ENCODE peak calls at places on chromosomes 16 and 17, in four cellular contexts. One of them, this sample, is unnamed.

GRCh38 chr17:64773836-64774761 is 112.0 kb upstream of the SMURF2 start:
- DNase-seq in NCI-H1417 treated with DMSO at 0.1 percent for 48 hours: peak
- DNase-seq in NCI-H748 treated with DMSO at 0.1 percent for 48 hours: no peak
- DNase-seq in stimulated activated CD4-positive, alpha-beta T cell treated with anti-CD3 and anti-CD28 coated beads, Interleukin-1b, Interleukin-23, amount 100 ng/mL, for 1 hour: no peak
- DNase-seq in this sample: peak

GRCh38 chr17:21564262-21564661 is 128.1 kb upstream of the KCNJ18 start:
- DNase-seq in NCI-H1417 treated with DMSO at 0.1 percent for 48 hours: no peak
- DNase-seq in NCI-H748 treated with DMSO at 0.1 percent for 48 hours: no peak
- DNase-seq in stimulated activated CD4-positive, alpha-beta T cell treated with anti-CD3 and anti-CD28 coated beads, Interleukin-1b, Interleukin-23, amount 100 ng/mL, for 1 hour: no peak
- DNase-seq in this sample: no peak

GRCh38 chr16:81752225-81752875 is 26.7 kb upstream of the PLCG2 start:
- DNase-seq in NCI-H1417 treated with DMSO at 0.1 percent for 48 hours: no peak
- DNase-seq in NCI-H748 treated with DMSO at 0.1 percent for 48 hours: no peak
- DNase-seq in stimulated activated CD4-positive, alpha-beta T cell treated with anti-CD3 and anti-CD28 coated beads, Interleukin-1b, Interleukin-23, amount 100 ng/mL, for 1 hour: no peak
- DNase-seq in this sample: peak

GRCh38 chr16:76946879-76947278 is 244.1 kb upstream of the MON1B start:
- DNase-seq in NCI-H1417 treated with DMSO at 0.1 percent for 48 hours: no peak
- DNase-seq in NCI-H748 treated with DMSO at 0.1 percent for 48 hours: peak
- DNase-seq in stimulated activated CD4-positive, alpha-beta T cell treated with anti-CD3 and anti-CD28 coated beads, Interleukin-1b, Interleukin-23, amount 100 ng/mL, for 1 hour: no peak
- DNase-seq in this sample: peak

GRCh38 chr16:89562027-89562599 is 1.6 kb downstream of the RPL13 start:
- DNase-seq in NCI-H1417 treated with DMSO at 0.1 percent for 48 hours: no peak
- DNase-seq in NCI-H748 treated with DMSO at 0.1 percent for 48 hours: no peak
- DNase-seq in stimulated activated CD4-positive, alpha-beta T cell treated with anti-CD3 and anti-CD28 coated beads, Interleukin-1b, Interleukin-23, amount 100 ng/mL, for 1 hour: no peak
- DNase-seq in this sample: no peak

GRCh38 chr17:78474631-78475146 is 96.2 kb downstream of the PGS1 start:
- DNase-seq in NCI-H1417 treated with DMSO at 0.1 percent for 48 hours: no peak
- DNase-seq in NCI-H748 treated with DMSO at 0.1 percent for 48 hours: no peak
- DNase-seq in stimulated activated CD4-positive, alpha-beta T cell treated with anti-CD3 and anti-CD28 coated beads, Interleukin-1b, Interleukin-23, amount 100 ng/mL, for 1 hour: no peak
- DNase-seq in this sample: no peak

GRCh38 chr17:51076821-51077220 is 43.8 kb downstream of the SPAG9 start:
- DNase-seq in NCI-H1417 treated with DMSO at 0.1 percent for 48 hours: no peak
- DNase-seq in NCI-H748 treated with DMSO at 0.1 percent for 48 hours: no peak
- DNase-seq in stimulated activated CD4-positive, alpha-beta T cell treated with anti-CD3 and anti-CD28 coated beads, Interleukin-1b, Interleukin-23, amount 100 ng/mL, for 1 hour: no peak
- DNase-seq in this sample: no peak

GRCh38 chr17:18280766-18281165 is 20.3 kb downstream of the MIEF2 start:
- DNase-seq in NCI-H1417 treated with DMSO at 0.1 percent for 48 hours: no peak
- DNase-seq in NCI-H748 treated with DMSO at 0.1 percent for 48 hours: no peak
- DNase-seq in stimulated activated CD4-positive, alpha-beta T cell treated with anti-CD3 and anti-CD28 coated beads, Interleukin-1b, Interleukin-23, amount 100 ng/mL, for 1 hour: no peak
- DNase-seq in this sample: no peak

GRCh38 chr17:45270828-45271418 is 9.0 kb upstream of the SPATA32 start:
- DNase-seq in NCI-H1417 treated with DMSO at 0.1 percent for 48 hours: no peak
- DNase-seq in NCI-H748 treated with DMSO at 0.1 percent for 48 hours: no peak
- DNase-seq in stimulated activated CD4-positive, alpha-beta T cell treated with anti-CD3 and anti-CD28 coated beads, Interleukin-1b, Interleukin-23, amount 100 ng/mL, for 1 hour: no peak
- DNase-seq in this sample: no peak

GRCh38 chr16:73023752-73024570 is 24.0 kb downstream of the ZFHX3 start:
- DNase-seq in NCI-H1417 treated with DMSO at 0.1 percent for 48 hours: no peak
- DNase-seq in NCI-H748 treated with DMSO at 0.1 percent for 48 hours: no peak
- DNase-seq in stimulated activated CD4-positive, alpha-beta T cell treated with anti-CD3 and anti-CD28 coated beads, Interleukin-1b, Interleukin-23, amount 100 ng/mL, for 1 hour: no peak
- DNase-seq in this sample: no peak

GRCh38 chr17:73533801-73534574 is 110.3 kb downstream of the SDK2 start:
- DNase-seq in NCI-H1417 treated with DMSO at 0.1 percent for 48 hours: no peak
- DNase-seq in NCI-H748 treated with DMSO at 0.1 percent for 48 hours: no peak
- DNase-seq in stimulated activated CD4-positive, alpha-beta T cell treated with anti-CD3 and anti-CD28 coated beads, Interleukin-1b, Interleukin-23, amount 100 ng/mL, for 1 hour: no peak
- DNase-seq in this sample: no peak

GRCh38 chr17:21218101-21218500 is 4.1 kb upstream of the TMEM11 start:
- DNase-seq in NCI-H1417 treated with DMSO at 0.1 percent for 48 hours: no peak
- DNase-seq in NCI-H748 treated with DMSO at 0.1 percent for 48 hours: no peak
- DNase-seq in stimulated activated CD4-positive, alpha-beta T cell treated with anti-CD3 and anti-CD28 coated beads, Interleukin-1b, Interleukin-23, amount 100 ng/mL, for 1 hour: no peak
- DNase-seq in this sample: peak

GRCh38 chr17:58337126-58337599 is 8.6 kb upstream of the TSPOAP1 start:
- DNase-seq in NCI-H1417 treated with DMSO at 0.1 percent for 48 hours: no peak
- DNase-seq in NCI-H748 treated with DMSO at 0.1 percent for 48 hours: no peak
- DNase-seq in stimulated activated CD4-positive, alpha-beta T cell treated with anti-CD3 and anti-CD28 coated beads, Interleukin-1b, Interleukin-23, amount 100 ng/mL, for 1 hour: no peak
- DNase-seq in this sample: no peak

GRCh38 chr16:736936-737481 is 3.8 kb downstream of the CIAO3 start:
- DNase-seq in NCI-H1417 treated with DMSO at 0.1 percent for 48 hours: no peak
- DNase-seq in NCI-H748 treated with DMSO at 0.1 percent for 48 hours: no peak
- DNase-seq in stimulated activated CD4-positive, alpha-beta T cell treated with anti-CD3 and anti-CD28 coated beads, Interleukin-1b, Interleukin-23, amount 100 ng/mL, for 1 hour: no peak
- DNase-seq in this sample: no peak

GRCh38 chr17:61805399-61805798 is 57.9 kb downstream of the BRIP1 start:
- DNase-seq in NCI-H1417 treated with DMSO at 0.1 percent for 48 hours: no peak
- DNase-seq in NCI-H748 treated with DMSO at 0.1 percent for 48 hours: no peak
- DNase-seq in stimulated activated CD4-positive, alpha-beta T cell treated with anti-CD3 and anti-CD28 coated beads, Interleukin-1b, Interleukin-23, amount 100 ng/mL, for 1 hour: no peak
- DNase-seq in this sample: peak

GRCh38 chr17:71870546-71870862 is 250.3 kb upstream of the SOX9 start:
- DNase-seq in NCI-H1417 treated with DMSO at 0.1 percent for 48 hours: peak
- DNase-seq in NCI-H748 treated with DMSO at 0.1 percent for 48 hours: peak
- DNase-seq in stimulated activated CD4-positive, alpha-beta T cell treated with anti-CD3 and anti-CD28 coated beads, Interleukin-1b, Interleukin-23, amount 100 ng/mL, for 1 hour: no peak
- DNase-seq in this sample: no peak

GRCh38 chr17:80844418-80844990 is 147.1 kb upstream of the CHMP6 start:
- DNase-seq in NCI-H1417 treated with DMSO at 0.1 percent for 48 hours: no peak
- DNase-seq in NCI-H748 treated with DMSO at 0.1 percent for 48 hours: no peak
- DNase-seq in stimulated activated CD4-positive, alpha-beta T cell treated with anti-CD3 and anti-CD28 coated beads, Interleukin-1b, Interleukin-23, amount 100 ng/mL, for 1 hour: no peak
- DNase-seq in this sample: no peak

GRCh38 chr17:4796550-4796915 is 569 bp downstream of the PSMB6 start:
- DNase-seq in NCI-H1417 treated with DMSO at 0.1 percent for 48 hours: no peak
- DNase-seq in NCI-H748 treated with DMSO at 0.1 percent for 48 hours: peak
- DNase-seq in stimulated activated CD4-positive, alpha-beta T cell treated with anti-CD3 and anti-CD28 coated beads, Interleukin-1b, Interleukin-23, amount 100 ng/mL, for 1 hour: no peak
- DNase-seq in this sample: peak

GRCh38 chr16:72932677-72933335 is 115.1 kb downstream of the ZFHX3 start:
- DNase-seq in NCI-H1417 treated with DMSO at 0.1 percent for 48 hours: no peak
- DNase-seq in NCI-H748 treated with DMSO at 0.1 percent for 48 hours: no peak
- DNase-seq in stimulated activated CD4-positive, alpha-beta T cell treated with anti-CD3 and anti-CD28 coated beads, Interleukin-1b, Interleukin-23, amount 100 ng/mL, for 1 hour: no peak
- DNase-seq in this sample: no peak

GRCh38 chr16:56615353-56615752 is 7.0 kb downstream of the MT2A start:
- DNase-seq in NCI-H1417 treated with DMSO at 0.1 percent for 48 hours: no peak
- DNase-seq in NCI-H748 treated with DMSO at 0.1 percent for 48 hours: no peak
- DNase-seq in stimulated activated CD4-positive, alpha-beta T cell treated with anti-CD3 and anti-CD28 coated beads, Interleukin-1b, Interleukin-23, amount 100 ng/mL, for 1 hour: no peak
- DNase-seq in this sample: no peak

GRCh38 chr17:79033741-79034501 is 10.0 kb downstream of the C1QTNF1 start:
- DNase-seq in NCI-H1417 treated with DMSO at 0.1 percent for 48 hours: no peak
- DNase-seq in NCI-H748 treated with DMSO at 0.1 percent for 48 hours: no peak
- DNase-seq in stimulated activated CD4-positive, alpha-beta T cell treated with anti-CD3 and anti-CD28 coated beads, Interleukin-1b, Interleukin-23, amount 100 ng/mL, for 1 hour: no peak
- DNase-seq in this sample: peak

GRCh38 chr17:64774888-64775600 is 112.9 kb upstream of the SMURF2 start:
- DNase-seq in NCI-H1417 treated with DMSO at 0.1 percent for 48 hours: no peak
- DNase-seq in NCI-H748 treated with DMSO at 0.1 percent for 48 hours: no peak
- DNase-seq in stimulated activated CD4-positive, alpha-beta T cell treated with anti-CD3 and anti-CD28 coated beads, Interleukin-1b, Interleukin-23, amount 100 ng/mL, for 1 hour: no peak
- DNase-seq in this sample: no peak

GRCh38 chr16:63776437-63776836 is 1345.4 kb downstream of the CDH11 start:
- DNase-seq in NCI-H1417 treated with DMSO at 0.1 percent for 48 hours: no peak
- DNase-seq in NCI-H748 treated with DMSO at 0.1 percent for 48 hours: no peak
- DNase-seq in stimulated activated CD4-positive, alpha-beta T cell treated with anti-CD3 and anti-CD28 coated beads, Interleukin-1b, Interleukin-23, amount 100 ng/mL, for 1 hour: no peak
- DNase-seq in this sample: no peak

GRCh38 chr17:80743181-80743771 is 198.6 kb downstream of the RPTOR start:
- DNase-seq in NCI-H1417 treated with DMSO at 0.1 percent for 48 hours: no peak
- DNase-seq in NCI-H748 treated with DMSO at 0.1 percent for 48 hours: no peak
- DNase-seq in stimulated activated CD4-positive, alpha-beta T cell treated with anti-CD3 and anti-CD28 coated beads, Interleukin-1b, Interleukin-23, amount 100 ng/mL, for 1 hour: no peak
- DNase-seq in this sample: no peak

GRCh38 chr16:87515475-87516330 is 22.9 kb upstream of the ZCCHC14 start:
- DNase-seq in NCI-H1417 treated with DMSO at 0.1 percent for 48 hours: no peak
- DNase-seq in NCI-H748 treated with DMSO at 0.1 percent for 48 hours: no peak
- DNase-seq in stimulated activated CD4-positive, alpha-beta T cell treated with anti-CD3 and anti-CD28 coated beads, Interleukin-1b, Interleukin-23, amount 100 ng/mL, for 1 hour: no peak
- DNase-seq in this sample: no peak

GRCh38 chr17:72434581-72434980 is 313.8 kb downstream of the SOX9 start:
- DNase-seq in NCI-H1417 treated with DMSO at 0.1 percent for 48 hours: no peak
- DNase-seq in NCI-H748 treated with DMSO at 0.1 percent for 48 hours: no peak
- DNase-seq in stimulated activated CD4-positive, alpha-beta T cell treated with anti-CD3 and anti-CD28 coated beads, Interleukin-1b, Interleukin-23, amount 100 ng/mL, for 1 hour: no peak
- DNase-seq in this sample: no peak

GRCh38 chr17:71398706-71399620 is 721.9 kb upstream of the SOX9 start:
- DNase-seq in NCI-H1417 treated with DMSO at 0.1 percent for 48 hours: no peak
- DNase-seq in NCI-H748 treated with DMSO at 0.1 percent for 48 hours: no peak
- DNase-seq in stimulated activated CD4-positive, alpha-beta T cell treated with anti-CD3 and anti-CD28 coated beads, Interleukin-1b, Interleukin-23, amount 100 ng/mL, for 1 hour: no peak
- DNase-seq in this sample: no peak

GRCh38 chr16:1048442-1049112 is 24.0 kb upstream of the SSTR5 start:
- DNase-seq in NCI-H1417 treated with DMSO at 0.1 percent for 48 hours: no peak
- DNase-seq in NCI-H748 treated with DMSO at 0.1 percent for 48 hours: no peak
- DNase-seq in stimulated activated CD4-positive, alpha-beta T cell treated with anti-CD3 and anti-CD28 coated beads, Interleukin-1b, Interleukin-23, amount 100 ng/mL, for 1 hour: no peak
- DNase-seq in this sample: peak

GRCh38 chr16:23807028-23807427 is 28.8 kb upstream of the PRKCB start:
- DNase-seq in NCI-H1417 treated with DMSO at 0.1 percent for 48 hours: no peak
- DNase-seq in NCI-H748 treated with DMSO at 0.1 percent for 48 hours: no peak
- DNase-seq in stimulated activated CD4-positive, alpha-beta T cell treated with anti-CD3 and anti-CD28 coated beads, Interleukin-1b, Interleukin-23, amount 100 ng/mL, for 1 hour: no peak
- DNase-seq in this sample: no peak

GRCh38 chr17:43882761-43883415 is 24.4 kb downstream of the MPP2 start:
- DNase-seq in NCI-H1417 treated with DMSO at 0.1 percent for 48 hours: no peak
- DNase-seq in NCI-H748 treated with DMSO at 0.1 percent for 48 hours: no peak
- DNase-seq in stimulated activated CD4-positive, alpha-beta T cell treated with anti-CD3 and anti-CD28 coated beads, Interleukin-1b, Interleukin-23, amount 100 ng/mL, for 1 hour: no peak
- DNase-seq in this sample: no peak